ENCODE peak calls at places on chromosome 3, in eight cellular contexts. K is A549; H is naive thymus-derived CD4-positive, alpha-beta T cell; C is mammary epithelial cell; Z is pancreas; J is aorta; F is keratinocyte; Y is psoas muscle. R is an unnamed sample. For H3K4me1, the result is how much of the 10 kb centered on the place peaks cover.

GRCh38 chr3:195755391-195755790 is 34.6 kb downstream of the MUC20 start:
- DNase-seq in F (no peak), J (no peak), Y (no peak), H (no peak), Z (no peak), C (no peak), K (no peak), R (no peak)

GRCh38 chr3:15634671-15635661 is 33.4 kb downstream of the BTD start:
- DNase-seq in H (no peak), Y (peak), Z (no peak), J (peak), C (no peak), F (no peak), K (no peak), R (peak)

GRCh38 chr3:111667621-111668239 is 72.6 kb upstream of the ZBED2 start:
- DNase-seq in C (peak), Y (peak), H (peak), F (no peak), Z (no peak), K (no peak), J (peak), R (peak)

GRCh38 chr3:151548206-151548605 is 87.3 kb upstream of the IGSF10 start:
- DNase-seq in F (no peak), C (no peak), Y (no peak), H (no peak), K (no peak), J (no peak), Z (no peak), R (no peak)

GRCh38 chr3:169641167-169641566 is 22.3 kb downstream of the MECOM start:
- DNase-seq in K (no peak), Y (no peak), C (no peak), F (no peak), H (no peak), J (no peak), Z (no peak), R (no peak)

GRCh38 chr3:186461141-186461540 is 83.0 kb downstream of the CRYGS start:
- DNase-seq in F (peak), Y (no peak), H (no peak), J (no peak), K (peak), C (peak), Z (no peak), R (peak)

GRCh38 chr3:167605871-167606270 is 47.9 kb downstream of the WDR49 start:
- DNase-seq in Y (no peak), C (no peak), K (no peak), Z (no peak), H (no peak), J (no peak), F (no peak), R (no peak)

GRCh38 chr3:139797724-139798343 is 120.1 kb upstream of the NMNAT3 start:
- DNase-seq in K (no peak), H (no peak), F (no peak), C (peak), J (no peak), Y (peak), Z (peak), R (peak)

GRCh38 chr3:60080648-60081047 is 1030.8 kb upstream of the CFAP20DC start:
- DNase-seq in C (no peak), F (no peak), Y (no peak), H (peak), J (no peak), K (no peak), Z (no peak), R (no peak)

GRCh38 chr3:147572970-147573340 is 163.8 kb downstream of the ZIC1 start:
- DNase-seq in H (no peak), K (no peak), C (peak), F (no peak), J (no peak), Z (no peak), Y (no peak), R (no peak)

GRCh38 chr3:10169000-10169496 is 4.3 kb downstream of the IRAK2 start:
- DNase-seq in F (no peak), K (no peak), Y (no peak), H (no peak), C (peak), Z (no peak), J (peak), R (no peak)

GRCh38 chr3:60276615-60277014 is 974.6 kb downstream of the FHIT start:
- DNase-seq in Z (no peak), Y (no peak), J (no peak), C (no peak), K (no peak), H (no peak), F (no peak), R (no peak)

GRCh38 chr3:128598884-128599664 is 51.5 kb downstream of the RPN1 start:
- DNase-seq in C (no peak), K (no peak), H (no peak), J (no peak), Y (no peak), Z (no peak), F (no peak), R (peak)

GRCh38 chr3:159785276-159785675 is 203.4 kb upstream of the IL12A start:
- DNase-seq in H (no peak), C (peak), F (no peak), Y (no peak), J (no peak), K (no peak), Z (no peak), R (peak)

GRCh38 chr3:86937306-86937791 is 53.6 kb downstream of the VGLL3 start:
- DNase-seq in J (peak), F (peak), Z (no peak), Y (no peak), K (no peak), C (peak), H (no peak), R (peak)

GRCh38 chr3:195181781-195182469 is 89.0 kb downstream of the XXYLT1 start:
- DNase-seq in C (no peak), K (no peak), Z (no peak), J (no peak), H (no peak), F (no peak), Y (no peak), R (no peak)

DNA sequence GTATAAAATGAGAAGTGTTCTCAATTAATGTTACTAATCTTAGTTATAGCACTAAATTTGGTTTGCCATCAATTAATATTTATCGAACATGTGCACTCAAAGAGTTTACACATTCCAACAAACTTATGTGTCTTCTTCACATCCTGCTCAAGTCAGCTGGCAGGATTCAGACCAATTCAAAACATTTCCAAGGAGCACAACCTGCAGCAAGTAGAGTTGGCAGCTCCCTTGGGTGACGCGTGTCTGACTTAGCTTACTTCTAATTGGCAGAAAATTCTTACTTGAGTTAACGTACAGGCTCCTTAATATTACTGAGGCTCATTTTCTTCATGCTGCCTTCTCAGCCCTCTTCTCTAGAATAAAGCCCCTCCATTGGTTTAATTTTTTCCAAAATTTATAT is 110.4 kb upstream of the PFN2 start:
- DNase-seq in Z (no peak), K (no peak), Y (no peak), H (no peak), C (peak), J (no peak), F (peak), R (peak)
- H3K4me1 ChIP-seq in Z (under half), K (under half), Y (under half), H (under half), C (under half), J (under half), F (half or more), R (under half)

GRCh38 chr3:47009225-47010049 is 30.0 kb downstream of the NBEAL2 start:
- DNase-seq in Y (peak), K (no peak), J (peak), F (no peak), C (peak), Z (peak), H (peak), R (peak)
- H3K4me3 ChIP-seq in Y (peak), K (no peak), J (peak), F (no peak), C (no peak), Z (peak), H (peak), R (peak)

GRCh38 chr3:29520764-29521163 is 239.9 kb downstream of the RBMS3 start:
- DNase-seq in Z (no peak), F (no peak), J (no peak), Y (no peak), C (no peak), H (no peak), K (no peak), R (peak)

GRCh38 chr3:29525254-29525881 is 244.5 kb downstream of the RBMS3 start:
- DNase-seq in C (peak), H (no peak), K (no peak), F (no peak), J (peak), Y (peak), Z (peak), R (peak)

GRCh38 chr3:29516164-29516563 is 235.3 kb downstream of the RBMS3 start:
- DNase-seq in K (no peak), F (no peak), J (no peak), Y (no peak), Z (no peak), H (no peak), C (no peak), R (no peak)

GRCh38 chr3:29527251-29527650 is 246.4 kb downstream of the RBMS3 start:
- DNase-seq in J (no peak), Y (no peak), H (no peak), C (no peak), F (no peak), K (no peak), Z (no peak), R (peak)

GRCh38 chr3:29521751-29522150 is 240.9 kb downstream of the RBMS3 start:
- DNase-seq in Z (no peak), F (no peak), C (no peak), Y (no peak), J (no peak), K (no peak), H (no peak), R (no peak)
- H3K4me1 ChIP-seq in Z (under half), F (under half), C (under half), Y (under half), J (under half), K (under half), H (under half), R (under half)

GRCh38 chr3:141452045-141452444 is 34.8 kb upstream of the RASA2 start:
- DNase-seq in J (no peak), C (peak), Z (no peak), F (no peak), K (peak), H (peak), Y (no peak), R (peak)

GRCh38 chr3:141455603-141456327 is 31.1 kb upstream of the RASA2 start:
- DNase-seq in F (no peak), Z (no peak), K (no peak), H (no peak), J (no peak), Y (no peak), C (no peak), R (no peak)

GRCh38 chr3:141452773-141453172 is 34.1 kb upstream of the RASA2 start:
- DNase-seq in Y (no peak), F (no peak), H (no peak), Z (no peak), C (no peak), K (no peak), J (no peak), R (no peak)

GRCh38 chr3:141454906-141455602 is 31.8 kb upstream of the RASA2 start:
- DNase-seq in K (peak), Y (no peak), C (peak), H (peak), J (no peak), Z (peak), F (peak), R (peak)

GRCh38 chr3:141454055-141454454 is 32.8 kb upstream of the RASA2 start:
- DNase-seq in F (no peak), Z (no peak), C (no peak), J (no peak), Y (no peak), K (no peak), H (no peak), R (no peak)
- H3K4me3 ChIP-seq in F (no peak), Z (no peak), C (no peak), J (no peak), Y (no peak), K (no peak), H (no peak), R (no peak)

DNA sequence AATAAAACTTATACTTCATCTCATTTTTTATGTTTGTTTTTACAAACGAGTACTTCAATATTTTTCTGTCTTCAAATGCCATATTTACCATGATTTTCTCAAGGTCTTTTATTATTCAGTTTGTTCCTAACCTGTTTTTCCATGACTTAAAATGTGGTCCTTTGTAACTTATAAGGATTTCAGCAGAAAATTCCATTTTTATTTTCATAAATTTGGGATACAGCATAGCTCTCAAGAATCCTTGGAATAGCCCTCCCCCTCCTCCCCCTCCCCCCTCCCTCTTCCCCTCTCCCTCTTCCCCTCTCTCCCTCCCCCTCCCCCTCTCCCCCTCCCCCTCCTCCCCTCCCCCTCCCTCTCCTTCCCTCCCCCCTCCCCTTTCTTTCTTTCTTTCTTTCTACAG is 14.9 kb upstream of the STX19 start:
- DNase-seq in Y (no peak), H (no peak), Z (no peak), F (no peak), C (no peak), K (no peak), J (no peak), R (no peak)
- H3K4me1 ChIP-seq in Y (under half), H (under half), Z (under half), F (under half), C (under half), K (under half), J (under half), R (under half)